ENCODE peak calls at places on chromosome 9, in seven cellular contexts. M is endothelial cell of umbilical vein, W is sigmoid colon, G is IMR-90, B is suprapubic skin, L is uterus, Q is A549. X is an unnamed sample.

GRCh38 chr9:79769476-79770275 is 197.9 kb downstream of the TLE4 start:
- DNase-seq in Q (no peak), L (no peak), W (no peak), G (peak), B (no peak), M (no peak), X (no peak)

GRCh38 chr9:34292552-34292951 is 36.5 kb downstream of the KIF24 start:
- DNase-seq in Q (no peak), M (no peak), W (no peak), B (no peak), G (no peak), L (no peak), X (no peak)

GRCh38 chr9:84819446-84819845 is 149.9 kb downstream of the NTRK2 start:
- DNase-seq in Q (no peak), L (no peak), M (no peak), G (no peak), B (no peak), W (no peak), X (no peak)

GRCh38 chr9:79663299-79663698 is 91.5 kb downstream of the TLE4 start:
- DNase-seq in W (no peak), B (no peak), G (no peak), M (no peak), Q (no peak), L (no peak), X (no peak)

GRCh38 chr9:124030969-124031451 is 19.4 kb downstream of the LHX2 start:
- DNase-seq in G (no peak), Q (no peak), M (no peak), B (no peak), L (no peak), W (no peak), X (no peak)

GRCh38 chr9:121398374-121398773 is 28.3 kb upstream of the STOM start:
- DNase-seq in G (peak), L (no peak), Q (no peak), W (no peak), M (peak), B (no peak), X (peak)

GRCh38 chr9:122234022-122234748 is 5.4 kb upstream of the LHX6 start:
- DNase-seq in G (no peak), W (no peak), L (no peak), M (no peak), B (no peak), Q (no peak), X (no peak)

GRCh38 chr9:135898634-135899407 is 8.5 kb downstream of the CAMSAP1 start:
- DNase-seq in L (no peak), Q (no peak), B (no peak), G (peak), M (no peak), W (no peak), X (no peak)

GRCh38 chr9:111148994-111149759 is 110.9 kb upstream of the LPAR1 start:
- DNase-seq in G (no peak), W (no peak), B (no peak), L (peak), Q (peak), M (no peak), X (no peak)

GRCh38 chr9:3074247-3074646 is 230.4 kb upstream of the PUM3 start:
- DNase-seq in W (no peak), G (no peak), M (no peak), B (no peak), L (no peak), Q (peak), X (no peak)

GRCh38 chr9:114953016-114953415 is 22.6 kb upstream of the TNFSF8 start:
- DNase-seq in M (no peak), W (no peak), G (no peak), B (no peak), L (no peak), Q (no peak), X (no peak)

GRCh38 chr9:83570359-83570758 is 32.2 kb upstream of the FRMD3 start:
- DNase-seq in B (no peak), M (no peak), G (no peak), L (no peak), Q (no peak), W (no peak), X (no peak)

GRCh38 chr9:110317921-110318320 is 19.7 kb downstream of the TXNDC8 start:
- DNase-seq in Q (no peak), B (no peak), W (no peak), G (no peak), M (no peak), L (no peak), X (no peak)

GRCh38 chr9:136377351-136378170 is 4.1 kb upstream of the CARD9 start:
- DNase-seq in M (no peak), W (no peak), L (no peak), G (no peak), Q (no peak), B (no peak), X (no peak)

GRCh38 chr9:33823801-33824200 is 6.8 kb downstream of the UBE2R2 start:
- DNase-seq in G (no peak), Q (no peak), W (no peak), B (no peak), L (no peak), M (no peak), X (no peak)

GRCh38 chr9:10272830-10273229 is 340.0 kb downstream of the PTPRD start:
- DNase-seq in W (no peak), G (no peak), M (no peak), B (no peak), Q (no peak), L (no peak), X (no peak)

GRCh38 chr9:89328064-89328463 is 9.8 kb downstream of the SECISBP2 start:
- DNase-seq in W (no peak), Q (no peak), L (no peak), B (no peak), G (peak), M (no peak), X (no peak)

GRCh38 chr9:17744786-17745185 is 165.9 kb downstream of the SH3GL2 start:
- DNase-seq in W (no peak), Q (no peak), M (peak), B (no peak), L (no peak), G (peak), X (no peak)

GRCh38 chr9:38431101-38431500 is 6.8 kb upstream of the IGFBPL1 start:
- DNase-seq in M (no peak), W (no peak), G (no peak), L (no peak), Q (no peak), B (no peak), X (no peak)

GRCh38 chr9:95721132-95721531 is 154.4 kb upstream of the ERCC6L2 start:
- DNase-seq in W (no peak), L (no peak), B (no peak), M (no peak), G (no peak), Q (no peak), X (no peak)

GRCh38 chr9:112620998-112621694 is 96.8 kb downstream of the INIP start:
- DNase-seq in L (no peak), W (no peak), B (no peak), G (no peak), Q (no peak), M (no peak), X (no peak)

GRCh38 chr9:130029591-130029990 is 13.4 kb downstream of the FNBP1 start:
- DNase-seq in W (no peak), Q (no peak), B (no peak), L (no peak), G (no peak), M (no peak), X (no peak)

GRCh38 chr9:130026583-130027427 is 16.2 kb downstream of the FNBP1 start:
- DNase-seq in W (no peak), B (no peak), M (no peak), G (no peak), Q (no peak), L (no peak), X (no peak)

GRCh38 chr9:130029223-130029583 is 13.8 kb downstream of the FNBP1 start:
- DNase-seq in B (no peak), M (no peak), G (no peak), W (no peak), L (no peak), Q (no peak), X (no peak)

GRCh38 chr9:130028493-130029222 is 14.3 kb downstream of the FNBP1 start:
- DNase-seq in W (no peak), B (no peak), G (no peak), Q (no peak), M (peak), L (no peak), X (no peak)

DNA sequence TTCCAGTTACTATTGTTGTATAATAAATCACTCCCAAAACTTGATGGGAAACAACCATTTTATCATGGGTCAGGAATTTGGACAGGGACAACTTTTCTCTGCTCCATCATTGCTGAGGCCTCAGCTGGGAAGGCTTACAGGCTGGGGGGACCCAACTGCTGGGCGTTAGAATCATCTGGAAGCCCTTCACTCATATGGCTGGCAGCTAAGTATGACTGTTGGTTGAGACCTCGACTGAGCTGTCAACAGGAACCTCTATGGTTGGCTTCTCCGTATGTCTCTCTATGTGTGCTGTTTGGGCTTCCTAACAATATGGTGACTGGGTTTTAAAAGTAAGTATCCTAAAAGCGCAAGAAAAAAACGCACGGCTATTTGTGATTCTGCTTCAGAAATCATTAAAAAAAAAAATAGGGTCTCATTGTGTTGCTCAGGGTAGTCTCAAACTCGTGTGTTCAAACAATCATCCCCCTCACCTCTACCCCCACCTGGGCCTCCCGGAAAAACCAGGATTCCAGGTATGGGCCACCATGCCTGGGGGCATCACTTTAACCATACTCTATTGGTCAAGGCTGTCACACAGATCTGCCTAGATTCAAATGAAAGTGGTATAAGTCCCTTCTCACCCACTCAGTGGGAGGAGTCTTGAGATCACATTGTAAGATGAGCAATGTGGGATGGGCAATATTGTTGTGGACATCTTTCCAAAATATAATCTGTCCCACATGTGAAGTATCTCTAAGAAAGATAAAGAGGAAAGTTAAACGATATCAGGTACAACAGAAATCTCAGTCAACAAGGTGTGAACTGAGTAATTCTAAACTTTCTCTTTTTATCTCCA is 15.2 kb downstream of the FNBP1 start:
- DNase-seq in B (no peak), Q (no peak), W (no peak), G (no peak), M (no peak), L (no peak), X (no peak)
- TF ChIP-seq POLR2A in B (no peak), Q (no peak), W (no peak), G (no peak), M (no peak), L (no peak), X (no peak)

DNA sequence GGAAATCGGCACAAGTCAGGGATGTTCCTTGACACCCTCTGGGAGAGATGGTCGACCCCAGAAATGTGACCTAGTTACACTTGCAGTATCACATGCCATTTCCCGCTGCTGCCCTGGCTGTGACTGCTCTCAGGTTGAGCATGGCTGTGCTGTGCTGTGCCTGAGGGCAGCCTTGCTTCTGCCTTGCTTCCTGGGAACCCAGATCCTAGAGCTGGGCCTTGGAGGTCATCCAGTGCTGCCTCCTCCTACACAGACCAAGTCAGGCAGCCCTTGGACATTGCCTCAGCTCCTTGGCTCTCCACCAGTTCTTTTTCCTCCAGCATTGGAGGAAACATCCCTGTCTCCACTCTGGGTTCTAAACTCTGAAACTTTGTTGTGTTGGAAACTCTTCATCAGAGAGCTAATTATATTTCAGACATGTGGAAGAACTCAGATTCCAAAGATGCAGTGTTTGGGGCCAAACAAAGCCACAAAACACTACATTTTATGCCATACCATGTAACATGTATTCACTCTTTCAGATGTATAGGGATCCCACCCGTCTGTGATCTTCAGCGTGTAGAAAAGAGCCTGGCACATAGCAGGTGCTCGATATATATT is 6.1 kb downstream of the MAMDC2 start:
- DNase-seq in W (peak), Q (no peak), M (no peak), G (peak), B (peak), L (peak), X (no peak)
- TF ChIP-seq POLR2A in W (peak), Q (no peak), M (no peak), G (no peak), B (no peak), L (peak), X (no peak)

GRCh38 chr9:127895811-127896210 is 3.6 kb downstream of the ST6GALNAC6 start:
- DNase-seq in Q (no peak), G (no peak), M (no peak), B (no peak), L (no peak), W (no peak), X (no peak)

GRCh38 chr9:127896395-127897193 is 2.8 kb downstream of the ST6GALNAC6 start:
- DNase-seq in M (no peak), Q (no peak), W (peak), B (no peak), G (no peak), L (no peak), X (no peak)

GRCh38 chr9:127897194-127897692 is 2.2 kb downstream of the ST6GALNAC6 start:
- DNase-seq in W (peak), Q (peak), B (peak), G (peak), M (peak), L (peak), X (peak)

GRCh38 chr9:127898433-127899199 is 787 bp downstream of the ST6GALNAC6 start:
- DNase-seq in B (peak), G (peak), L (peak), Q (no peak), M (peak), W (peak), X (peak)

GRCh38 chr9:127899200-127899943 is at the start of gene ST6GALNAC6:
- DNase-seq in L (peak), B (peak), Q (peak), W (peak), M (peak), G (peak), X (no peak)
- TF ChIP-seq POLR2A in L (peak), B (peak), Q (peak), W (no peak), M (peak), G (no peak), X (no peak)

GRCh38 chr9:133944746-133945135 is 47.4 kb downstream of the VAV2 start:
- DNase-seq in W (no peak), Q (no peak), G (peak), L (peak), M (peak), B (no peak), X (peak)

GRCh38 chr9:133946840-133947486 is 45.2 kb downstream of the VAV2 start:
- DNase-seq in W (peak), Q (no peak), M (no peak), B (no peak), L (no peak), G (no peak), X (no peak)

GRCh38 chr9:133945977-133946753 is 46.0 kb downstream of the VAV2 start:
- DNase-seq in Q (no peak), B (no peak), G (no peak), W (peak), M (no peak), L (no peak), X (no peak)

GRCh38 chr9:133943781-133944745 is 48.1 kb downstream of the VAV2 start:
- DNase-seq in W (peak), M (no peak), Q (no peak), L (no peak), G (peak), B (no peak), X (no peak)

GRCh38 chr9:133945314-133945975 is 46.7 kb downstream of the VAV2 start:
- DNase-seq in Q (no peak), G (no peak), B (no peak), L (no peak), W (peak), M (no peak), X (no peak)
- TF ChIP-seq POLR2A in Q (no peak), G (no peak), B (no peak), L (no peak), W (no peak), M (no peak), X (no peak)

DNA sequence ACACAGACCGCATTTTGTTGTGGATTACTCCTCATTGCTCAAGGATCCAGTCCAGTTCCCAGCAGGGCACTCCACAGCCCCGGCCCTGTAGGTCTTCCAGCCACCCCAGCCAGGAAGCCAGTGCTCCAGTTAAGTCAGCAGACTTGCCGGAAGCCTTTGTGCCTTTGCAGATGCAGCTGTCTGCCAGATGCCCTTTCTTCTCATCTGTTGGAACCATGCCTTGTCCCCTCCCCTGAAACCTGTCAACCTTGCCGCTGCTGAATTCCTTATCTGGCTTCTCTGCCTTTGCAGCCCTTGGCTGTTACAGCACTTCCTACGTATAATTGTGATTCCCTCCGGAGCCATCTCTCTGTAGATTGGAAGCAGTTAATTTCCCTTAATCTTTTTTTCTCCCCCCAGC is 28.4 kb downstream of the PSAT1 start:
- DNase-seq in Q (no peak), G (peak), B (no peak), W (no peak), L (no peak), M (peak), X (no peak)
- TF ChIP-seq POLR2A in Q (no peak), G (no peak), B (no peak), W (no peak), L (no peak), M (no peak), X (no peak)

GRCh38 chr9:81686614-81687520 is 2.5 kb downstream of the TLE1 start:
- DNase-seq in W (peak), B (peak), L (peak), M (peak), G (peak), Q (peak), X (peak)
- TF ChIP-seq POLR2A in W (peak), B (no peak), L (peak), M (no peak), G (peak), Q (no peak), X (no peak)

GRCh38 chr9:37429441-37430285 is 7.2 kb downstream of the GRHPR start:
- DNase-seq in Q (no peak), G (no peak), W (peak), M (no peak), L (no peak), B (no peak), X (no peak)
- TF ChIP-seq POLR2A in Q (no peak), G (no peak), W (no peak), M (no peak), L (no peak), B (no peak), X (no peak)

GRCh38 chr9:71647094-71647591 is 121.2 kb downstream of the CEMIP2 start:
- DNase-seq in Q (peak), M (peak), L (peak), B (peak), G (peak), W (peak), X (peak)
- TF ChIP-seq POLR2A in Q (no peak), M (no peak), L (no peak), B (no peak), G (no peak), W (no peak), X (no peak)

GRCh38 chr9:132079391-132080071 is at the start of gene MED27:
- DNase-seq in W (peak), M (peak), B (peak), Q (peak), L (peak), G (peak), X (peak)
- TF ChIP-seq POLR2A in W (no peak), M (peak), B (no peak), Q (peak), L (peak), G (peak), X (no peak)

GRCh38 chr9:98016137-98016680 is 33.1 kb downstream of the ANP32B start:
- DNase-seq in L (no peak), Q (no peak), M (no peak), B (no peak), G (no peak), W (no peak), X (no peak)
- TF ChIP-seq POLR2A in L (no peak), Q (no peak), M (no peak), B (no peak), G (no peak), W (no peak), X (no peak)